ENCODE peak calls at places on chromosomes 4 and X, in eight cellular contexts. P, W, D, I, S, F, R and G are unnamed samples.

GRCh38 chr4:100414016-100414790 is 103.6 kb downstream of the EMCN start:
- DNase-seq in P (peak), W (peak), D (no peak), I (no peak), S (no peak), F (no peak), R (no peak), G (no peak)

GRCh38 chr4:94686086-94686485 is 71.7 kb upstream of the BMPR1B start:
- DNase-seq in P (no peak), W (no peak), D (no peak), I (no peak), S (no peak), F (no peak), R (no peak), G (no peak)

GRCh38 chr4:6180841-6181631 is 19.3 kb downstream of the JAKMIP1 start:
- DNase-seq in P (no peak), W (no peak), D (no peak), I (no peak), S (peak), F (no peak), R (peak), G (no peak)

GRCh38 chr4:54940996-54941395 is 184.4 kb downstream of the KDR start:
- DNase-seq in P (no peak), W (no peak), D (no peak), I (no peak), S (peak), F (no peak), R (no peak), G (no peak)

GRCh38 chr4:156584100-156584499 is 387.5 kb downstream of the PDGFC start:
- DNase-seq in P (peak), W (no peak), D (no peak), I (no peak), S (no peak), F (no peak), R (no peak), G (no peak)

GRCh38 chrX:378443-378842 is 8.3 kb downstream of the PPP2R3B start:
- DNase-seq in P (no peak), W (no peak), D (no peak), I (no peak), S (peak), F (no peak), R (no peak), G (no peak)

GRCh38 chr4:67052981-67053380 is 492.3 kb downstream of the CENPC start:
- DNase-seq in P (no peak), W (no peak), D (no peak), I (no peak), S (no peak), F (no peak), R (no peak), G (no peak)

GRCh38 chrX:70554081-70554480 is 109.4 kb downstream of the DLG3 start:
- DNase-seq in P (peak), W (peak), D (no peak), I (peak), S (no peak), F (no peak), R (peak), G (no peak)

GRCh38 chr4:104983615-104984179 is 163.0 kb upstream of the TET2 start:
- DNase-seq in P (no peak), W (no peak), D (no peak), I (no peak), S (no peak), F (no peak), R (no peak), G (no peak)

GRCh38 chr4:40206421-40206820 is 9.6 kb downstream of the RHOH start:
- DNase-seq in P (no peak), W (no peak), D (no peak), I (no peak), S (no peak), F (no peak), R (no peak), G (no peak)

GRCh38 chr4:118352843-118353373 is at the start of gene PRSS12:
- DNase-seq in P (peak), W (peak), D (peak), I (peak), S (no peak), F (peak), R (peak), G (peak)

GRCh38 chr4:1809754-1810502 is 16.8 kb downstream of the FGFR3 start:
- DNase-seq in P (peak), W (peak), D (peak), I (peak), S (peak), F (peak), R (peak), G (peak)

GRCh38 chr4:168318266-168318895 is at the start of gene DDX60:
- DNase-seq in P (peak), W (peak), D (peak), I (peak), S (peak), F (peak), R (peak), G (peak)

GRCh38 chr4:2867758-2868491 is 24.3 kb downstream of the ADD1 start:
- DNase-seq in P (no peak), W (peak), D (no peak), I (peak), S (no peak), F (peak), R (no peak), G (peak)

GRCh38 chrX:115690554-115691216 is 129.7 kb downstream of the PLS3 start:
- DNase-seq in P (peak), W (peak), D (peak), I (peak), S (peak), F (peak), R (peak), G (peak)

GRCh38 chr4:69744157-69744478 is 16.3 kb downstream of the SULT1B1 start:
- DNase-seq in P (no peak), W (no peak), D (no peak), I (no peak), S (no peak), F (peak), R (no peak), G (no peak)

GRCh38 chrX:53824686-53825085 is 138.2 kb upstream of the HUWE1 start:
- DNase-seq in P (no peak), W (no peak), D (no peak), I (no peak), S (no peak), F (no peak), R (no peak), G (no peak)

DNA sequence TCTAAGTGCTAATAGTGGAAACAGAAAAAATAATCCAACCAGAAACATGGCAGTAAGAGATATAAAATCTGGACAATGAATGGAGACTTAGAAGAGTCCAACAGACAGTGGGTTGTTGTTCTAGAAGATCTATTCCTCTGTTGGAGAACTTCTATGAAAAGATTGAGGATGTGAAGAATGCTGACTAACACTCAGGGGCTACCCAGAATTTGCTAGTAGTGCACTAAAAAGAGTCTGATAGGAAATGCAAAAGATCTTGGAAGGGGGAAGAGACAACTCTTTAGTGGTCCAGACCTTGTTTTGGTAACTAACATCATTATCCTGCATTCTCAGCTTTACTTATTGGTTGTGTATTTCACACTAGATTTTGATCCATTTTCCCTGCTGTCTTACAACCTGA is 77.9 kb downstream of the SMARCA1 start:
- DNase-seq in P (no peak), W (no peak), D (no peak), I (no peak), S (no peak), F (no peak), R (no peak), G (no peak)
- TF ChIP-seq EZH2phosphoT487 in P (no peak), W (no peak), D (no peak), I (no peak), S (no peak), F (no peak), R (no peak), G (no peak)

GRCh38 chrX:11188664-11189063 is 77.5 kb downstream of the HCCS start:
- DNase-seq in P (peak), W (peak), D (no peak), I (no peak), S (no peak), F (no peak), R (no peak), G (no peak)
- TF ChIP-seq EZH2phosphoT487 in P (no peak), W (no peak), D (no peak), I (no peak), S (no peak), F (no peak), R (no peak), G (no peak)

DNA sequence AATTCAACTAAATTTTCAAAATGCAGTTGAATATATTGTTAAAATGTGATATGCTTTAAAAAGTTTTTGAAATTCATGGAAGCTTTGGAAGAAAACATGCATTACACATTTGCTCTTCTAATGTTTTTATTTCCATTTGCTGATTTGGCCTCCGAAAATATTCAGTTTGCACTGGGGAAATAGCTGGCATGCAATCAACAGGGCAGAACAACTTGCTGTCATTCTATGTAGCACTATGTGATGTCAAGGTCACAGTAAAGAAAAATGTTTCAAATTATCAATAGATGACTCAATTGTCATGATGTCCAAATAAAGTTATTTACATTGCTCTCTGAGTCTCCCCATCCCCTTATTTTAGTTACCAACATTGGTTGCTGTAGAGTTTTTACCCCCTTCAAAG is 119.2 kb downstream of the TLL1 start:
- DNase-seq in P (no peak), W (no peak), D (no peak), I (no peak), S (no peak), F (no peak), R (no peak), G (no peak)
- TF ChIP-seq EZH2phosphoT487 in P (no peak), W (no peak), D (no peak), I (no peak), S (no peak), F (no peak), R (no peak), G (no peak)

DNA sequence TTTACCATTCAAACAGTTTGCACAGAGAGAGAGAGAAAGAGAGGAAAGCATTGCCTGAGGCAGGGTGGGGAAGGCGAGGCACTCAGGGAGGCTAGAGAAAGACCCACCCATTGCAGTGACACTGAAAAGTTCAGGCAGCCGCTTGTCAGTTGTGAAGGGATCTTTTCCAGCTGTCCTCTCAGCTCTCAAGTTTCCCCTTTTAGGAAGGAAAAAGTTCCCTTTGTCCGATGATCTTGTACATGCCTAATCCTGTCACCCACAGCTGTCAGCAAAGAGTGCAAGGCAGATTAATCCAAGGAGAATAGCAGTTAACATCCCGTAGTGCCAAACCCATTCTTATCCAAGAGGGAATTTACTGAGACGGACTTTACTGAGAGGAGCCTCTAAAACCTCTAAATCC is 255.0 kb downstream of the MAGEB5 start:
- DNase-seq in P (no peak), W (no peak), D (no peak), I (no peak), S (no peak), F (no peak), R (no peak), G (peak)
- TF ChIP-seq EZH2phosphoT487 in P (no peak), W (no peak), D (no peak), I (no peak), S (no peak), F (no peak), R (no peak), G (no peak)

GRCh38 chrX:147072747-147073146 is 258.2 kb upstream of the CXorf51A start:
- DNase-seq in P (no peak), W (no peak), D (no peak), I (no peak), S (no peak), F (no peak), R (no peak), G (no peak)

GRCh38 chrX:147069926-147070325 is 255.4 kb upstream of the CXorf51A start:
- DNase-seq in P (peak), W (no peak), D (no peak), I (no peak), S (no peak), F (no peak), R (no peak), G (no peak)
- TF ChIP-seq EZH2phosphoT487 in P (no peak), W (no peak), D (no peak), I (no peak), S (no peak), F (no peak), R (no peak), G (no peak)

GRCh38 chr4:162410854-162411253 is 247.1 kb upstream of the FSTL5 start:
- DNase-seq in P (no peak), W (no peak), D (no peak), I (no peak), S (no peak), F (no peak), R (no peak), G (no peak)

GRCh38 chr4:162409048-162409447 is 245.2 kb upstream of the FSTL5 start:
- DNase-seq in P (no peak), W (no peak), D (no peak), I (no peak), S (no peak), F (no peak), R (no peak), G (no peak)

GRCh38 chr4:162403956-162404355 is 240.2 kb upstream of the FSTL5 start:
- DNase-seq in P (no peak), W (no peak), D (no peak), I (no peak), S (no peak), F (no peak), R (no peak), G (no peak)

GRCh38 chr4:162406637-162407370 is 243.0 kb upstream of the FSTL5 start:
- DNase-seq in P (peak), W (no peak), D (no peak), I (peak), S (no peak), F (no peak), R (no peak), G (no peak)

GRCh38 chr4:162408309-162408708 is 244.5 kb upstream of the FSTL5 start:
- DNase-seq in P (no peak), W (no peak), D (no peak), I (no peak), S (no peak), F (no peak), R (no peak), G (no peak)
- TF ChIP-seq EZH2phosphoT487 in P (no peak), W (no peak), D (no peak), I (no peak), S (no peak), F (no peak), R (no peak), G (no peak)

GRCh38 chr4:173794662-173795061 is 264.6 kb upstream of the HAND2 start:
- DNase-seq in P (peak), W (peak), D (no peak), I (no peak), S (no peak), F (no peak), R (no peak), G (no peak)
- TF ChIP-seq EZH2phosphoT487 in P (no peak), W (no peak), D (no peak), I (no peak), S (no peak), F (no peak), R (no peak), G (no peak)

DNA sequence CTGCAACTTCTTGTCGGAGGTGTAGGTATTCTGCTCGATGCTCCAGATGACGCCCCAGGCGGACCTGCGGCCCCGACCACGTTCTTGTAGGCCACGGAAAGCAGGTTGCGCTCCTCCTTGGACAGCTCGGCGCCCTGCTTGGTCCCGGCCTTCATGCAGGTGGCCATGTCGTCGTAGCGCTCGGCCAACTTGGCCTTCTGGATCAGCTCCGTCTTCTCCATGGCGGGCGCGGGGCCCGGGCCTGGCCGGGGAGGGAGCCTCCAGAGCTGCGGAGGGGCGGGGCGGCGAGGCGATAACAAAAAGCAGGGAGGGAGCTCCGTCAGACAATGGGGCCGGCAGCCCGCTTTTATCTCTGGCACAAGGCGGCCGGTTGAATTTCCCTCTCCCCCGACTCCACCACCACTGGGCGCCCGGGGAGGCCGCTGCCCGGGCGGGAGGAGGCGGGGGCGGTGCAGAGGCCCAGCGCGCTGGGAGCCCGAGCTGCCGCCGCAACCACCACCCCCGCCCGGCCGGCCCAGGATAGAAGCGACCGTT is 28.3 kb upstream of the DRP2 start:
- DNase-seq in P (no peak), W (peak), D (no peak), I (peak), S (no peak), F (peak), R (no peak), G (peak)
- TF ChIP-seq EZH2phosphoT487 in P (no peak), W (no peak), D (no peak), I (no peak), S (no peak), F (no peak), R (no peak), G (no peak)

DNA sequence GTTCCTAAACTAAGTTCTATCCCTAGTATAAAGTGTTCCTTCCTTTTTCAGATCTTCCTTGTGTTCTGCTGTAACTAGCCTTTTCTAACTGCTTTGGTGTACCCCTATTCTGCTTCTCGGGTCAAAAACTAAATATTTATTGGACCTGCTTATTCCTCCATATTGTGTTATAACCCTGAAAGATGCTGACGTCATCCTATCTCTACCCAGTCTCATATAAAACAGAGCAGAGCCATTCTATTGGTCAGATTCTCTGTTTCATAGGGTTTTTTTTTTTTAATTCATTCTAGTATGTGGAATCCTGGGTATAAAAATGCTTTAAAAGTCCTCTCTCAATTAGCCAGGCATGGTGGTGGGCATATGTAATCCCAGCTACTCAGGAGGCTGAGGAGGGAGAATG is 349.7 kb downstream of the ACTRT1 start:
- DNase-seq in P (no peak), W (no peak), D (no peak), I (no peak), S (no peak), F (no peak), R (no peak), G (no peak)
- TF ChIP-seq EZH2phosphoT487 in P (no peak), W (no peak), D (no peak), I (no peak), S (no peak), F (no peak), R (no peak), G (no peak)

DNA sequence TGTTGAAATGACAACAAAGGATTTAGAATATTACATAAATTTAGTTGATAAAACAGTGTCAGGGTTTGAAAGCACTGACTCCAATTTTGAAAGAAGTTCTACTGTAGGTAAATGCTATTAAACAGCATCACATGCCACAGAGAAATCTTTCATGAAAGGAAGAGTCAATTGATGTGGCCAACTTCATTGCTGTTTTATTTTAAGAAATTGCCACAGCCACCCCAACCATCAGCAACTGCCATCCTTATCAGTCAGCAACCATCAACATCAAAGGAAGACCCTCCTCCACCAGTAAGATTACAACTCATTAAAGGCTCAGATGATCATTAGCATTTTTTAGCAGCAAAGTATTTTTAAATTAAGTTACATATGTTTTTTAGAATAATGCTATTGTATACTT is 54.6 kb upstream of the RAB9B start:
- DNase-seq in P (no peak), W (no peak), D (no peak), I (no peak), S (no peak), F (no peak), R (no peak), G (no peak)
- TF ChIP-seq EZH2phosphoT487 in P (no peak), W (no peak), D (no peak), I (no peak), S (no peak), F (no peak), R (no peak), G (no peak)